ENCODE peak calls at places on chromosomes 5 and 9, in four cellular contexts. C, L, T and E are unnamed samples.

GRCh38 chr9:20636883-20637440 is 14.7 kb upstream of the MLLT3 start:
- DNase-seq in C (no peak), L (no peak), T (no peak), E (no peak)

GRCh38 chr5:4229866-4230265 is 634.2 kb downstream of the IRX1 start:
- DNase-seq in C (no peak), T (no peak), L (no peak), E (no peak)

GRCh38 chr5:100574716-100575115 is 39.5 kb downstream of the FAM174A start:
- DNase-seq in C (no peak), L (no peak), T (no peak), E (no peak)

GRCh38 chr9:13424872-13425271 is 145.4 kb upstream of the MPDZ start:
- DNase-seq in C (no peak), T (no peak), L (no peak), E (no peak)

GRCh38 chr9:118961857-118962256 is 407.4 kb downstream of the BRINP1 start:
- DNase-seq in T (no peak), L (no peak), C (no peak), E (peak)

GRCh38 chr5:37814699-37815098 is 25.1 kb downstream of the GDNF start:
- DNase-seq in T (no peak), L (no peak), C (no peak), E (no peak)

GRCh38 chr9:8871796-8872470 is 1072.4 kb upstream of the DMAC1 start:
- DNase-seq in L (no peak), C (no peak), T (no peak), E (no peak)

GRCh38 chr9:19386469-19387044 is 6.5 kb upstream of the RPS6 start:
- DNase-seq in C (no peak), T (no peak), L (no peak), E (no peak)

GRCh38 chr5:175246242-175246891 is 197.6 kb downstream of the DRD1 start:
- DNase-seq in L (no peak), T (peak), C (no peak), E (peak)

DNA sequence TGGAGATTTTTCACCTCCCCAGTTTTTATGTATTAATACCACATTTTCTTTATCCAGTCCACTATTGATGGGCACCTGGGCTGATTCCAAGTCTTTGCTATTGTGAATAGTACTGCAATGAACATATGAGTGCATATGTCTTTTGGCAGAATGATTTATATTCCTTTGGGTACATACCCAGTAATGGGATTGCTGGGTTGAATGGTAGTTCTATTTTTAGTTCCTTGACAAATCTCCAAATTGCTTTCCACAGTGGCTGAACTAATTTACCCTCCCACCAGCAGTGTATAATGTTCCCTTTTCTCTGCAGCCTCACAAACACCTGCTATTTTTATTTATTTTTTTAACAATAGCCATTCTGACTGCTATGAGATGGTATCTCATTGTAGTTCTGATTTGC is 340.2 kb downstream of the ADAMTS6 start:
- DNase-seq in T (no peak), L (no peak), C (no peak), E (no peak)
- TF ChIP-seq TCF7L2 in T (no peak), L (no peak), C (no peak), E (no peak)

GRCh38 chr9:111895996-111896941 is at the start of gene UGCG:
- DNase-seq in T (peak), C (peak), L (peak), E (no peak)
- TF ChIP-seq REST in T (no peak), C (peak), L (no peak), E (no peak)

GRCh38 chr5:14932902-14933475 is 61.4 kb upstream of the ANKH start:
- DNase-seq in C (no peak), L (no peak), T (no peak), E (no peak)

GRCh38 chr5:14930486-14930885 is 58.9 kb upstream of the ANKH start:
- DNase-seq in T (no peak), L (no peak), C (no peak), E (no peak)

GRCh38 chr5:14925326-14925725 is 53.7 kb upstream of the ANKH start:
- DNase-seq in C (no peak), T (no peak), L (no peak), E (no peak)

GRCh38 chr5:14929293-14930065 is 57.9 kb upstream of the ANKH start:
- DNase-seq in T (no peak), L (no peak), C (no peak), E (no peak)

DNA sequence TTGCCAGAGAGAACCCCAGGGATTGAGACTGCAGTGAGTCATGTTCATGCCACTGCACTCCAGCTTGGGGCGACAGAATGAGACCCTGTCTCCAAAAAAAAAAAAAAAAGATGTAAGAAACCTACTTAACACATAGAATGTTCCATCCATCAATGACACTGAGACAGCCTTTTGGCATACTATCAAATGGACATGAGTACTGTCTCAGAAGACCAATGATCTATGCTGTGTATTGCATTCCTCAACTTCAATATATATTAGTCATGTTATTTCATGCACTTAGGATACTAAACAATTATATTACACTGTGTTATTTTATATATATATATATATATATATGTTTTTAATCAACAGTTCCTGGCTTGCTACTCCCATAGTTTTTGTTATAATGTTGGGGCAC is 57.1 kb upstream of the ANKH start:
- DNase-seq in T (no peak), L (no peak), C (no peak), E (no peak)
- TF ChIP-seq TCF7L2 in T (no peak), L (no peak), C (no peak), E (no peak)

DNA sequence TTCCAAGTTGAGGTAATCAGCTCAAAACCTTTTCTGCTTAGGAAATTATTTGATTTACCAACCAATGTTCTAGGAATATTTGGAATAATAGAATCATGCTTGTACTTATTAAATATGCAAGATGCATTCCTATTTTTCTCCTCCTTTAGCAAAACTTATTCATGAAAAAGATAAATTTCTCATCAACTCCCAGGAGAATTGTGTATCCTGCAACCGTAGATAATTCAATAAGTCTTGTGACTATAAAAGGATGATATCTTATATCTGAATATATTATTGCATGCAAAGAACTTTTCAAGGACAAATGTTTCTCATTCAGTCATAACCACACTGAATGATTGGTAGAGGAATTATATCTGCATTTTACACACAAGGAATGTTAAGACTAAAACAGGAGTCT is 84.9 kb upstream of the CCNG1 start:
- DNase-seq in T (no peak), L (no peak), C (no peak), E (no peak)
- TF ChIP-seq REST in T (no peak), L (no peak), C (no peak), E (no peak)

GRCh38 chr9:120855827-120856636 is 13.3 kb upstream of the PSMD5 start:
- DNase-seq in T (no peak), C (peak), L (no peak), E (no peak)
- TF ChIP-seq TCF7L2 in T (no peak), C (no peak), L (no peak), E (no peak)

DNA sequence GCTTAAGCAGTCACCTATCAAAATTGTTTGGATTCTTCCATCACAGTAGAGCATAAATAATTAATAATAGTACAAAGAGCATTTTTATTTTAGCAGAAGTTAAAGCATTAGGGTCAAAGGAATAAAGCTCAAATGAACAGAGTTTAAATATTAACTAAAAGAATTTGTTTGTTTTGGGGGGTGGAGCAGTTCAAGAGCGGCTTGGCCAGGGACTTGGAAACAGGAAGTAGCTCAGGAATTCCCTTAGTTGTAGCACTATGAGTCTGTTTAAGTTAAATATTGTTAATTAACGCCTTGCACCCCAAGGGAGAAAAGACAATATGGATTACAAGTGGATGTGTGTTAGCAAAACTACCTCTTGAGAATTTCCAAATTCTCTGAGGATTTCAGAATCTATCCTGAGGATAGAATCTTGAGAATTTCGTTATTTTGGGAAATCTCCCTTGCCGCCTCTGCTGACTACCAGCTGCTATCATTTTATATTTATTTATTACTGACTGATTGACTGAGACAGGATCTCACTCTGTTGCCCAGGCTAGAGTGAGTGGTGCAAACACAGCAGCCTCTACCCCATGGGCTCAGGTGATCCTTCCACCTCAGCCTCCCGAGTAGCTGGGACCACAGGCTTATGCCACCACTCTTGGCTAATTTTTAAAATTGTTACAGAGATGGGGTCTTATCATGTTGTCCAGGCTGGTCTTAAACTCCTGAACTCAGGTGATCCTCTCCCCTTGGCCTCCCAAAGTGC is 96.7 kb upstream of the CHD1 start:
- DNase-seq in T (no peak), C (no peak), L (peak), E (no peak)
- TF ChIP-seq REST in T (no peak), C (no peak), L (no peak), E (no peak)

DNA sequence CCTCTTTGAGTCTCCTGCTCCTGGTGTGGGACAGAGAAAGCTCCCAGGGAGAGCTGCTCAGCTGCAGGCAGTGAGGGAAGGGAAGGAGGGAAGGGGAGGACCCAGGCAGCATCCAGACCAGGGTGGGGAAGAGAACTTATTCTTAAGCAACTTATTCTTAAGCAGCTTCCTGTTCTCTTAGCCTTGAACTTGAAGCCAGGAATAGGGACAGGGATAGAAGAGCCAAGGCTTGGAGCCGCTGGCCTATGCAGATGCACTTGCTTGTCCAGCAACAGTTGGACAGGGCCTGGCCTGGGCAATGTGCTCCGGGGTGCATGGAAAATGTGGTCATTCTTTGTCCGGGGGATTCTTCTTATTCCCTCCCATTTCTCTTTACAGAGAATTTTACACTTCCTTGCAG is 31.4 kb upstream of the SPTLC1 start:
- DNase-seq in L (no peak), C (no peak), T (no peak), E (no peak)
- TF ChIP-seq TCF7L2 in L (no peak), C (no peak), T (no peak), E (no peak)

GRCh38 chr9:129140397-129141065 is 29.3 kb downstream of the PTPA start:
- DNase-seq in L (peak), T (no peak), C (peak), E (no peak)

GRCh38 chr9:129138476-129139232 is 27.4 kb downstream of the PTPA start:
- DNase-seq in T (no peak), C (no peak), L (no peak), E (no peak)

GRCh38 chr9:129141066-129142041 is 30.1 kb downstream of the PTPA start:
- DNase-seq in C (no peak), T (no peak), L (no peak), E (no peak)

GRCh38 chr9:129139233-129139992 is 28.2 kb downstream of the PTPA start:
- DNase-seq in T (peak), L (peak), C (peak), E (no peak)

DNA sequence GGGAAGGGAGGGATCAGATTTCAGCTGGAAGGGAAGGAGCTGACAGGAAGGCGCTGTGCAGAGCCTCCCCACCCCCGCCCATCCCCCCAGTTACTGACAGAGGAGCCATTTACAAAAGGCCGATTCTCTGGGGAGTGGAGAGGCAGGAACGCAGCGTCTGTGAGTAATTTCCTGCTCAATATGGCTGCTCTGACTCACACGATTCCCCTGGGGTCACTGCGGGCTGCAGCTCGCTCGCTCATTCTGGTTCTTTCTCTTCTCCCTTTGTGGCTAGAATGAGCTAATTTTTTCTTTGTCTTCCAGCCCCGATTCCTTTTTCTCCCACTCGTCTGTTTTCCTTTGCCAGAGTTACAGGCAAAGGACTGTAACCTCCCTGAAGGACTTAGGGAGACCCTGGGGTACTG is 28.8 kb downstream of the PTPA start:
- DNase-seq in T (peak), C (peak), L (peak), E (no peak)
- TF ChIP-seq REST in T (no peak), C (no peak), L (no peak), E (no peak)

GRCh38 chr5:134578578-134579283 is 53.3 kb downstream of the JADE2 start:
- DNase-seq in T (no peak), L (no peak), C (no peak), E (no peak)

GRCh38 chr5:134577796-134578577 is 52.5 kb downstream of the JADE2 start:
- DNase-seq in L (peak), T (peak), C (peak), E (no peak)

GRCh38 chr5:134575316-134575715 is 49.8 kb downstream of the JADE2 start:
- DNase-seq in T (no peak), L (no peak), C (no peak), E (no peak)

GRCh38 chr5:134576386-134577021 is 51.0 kb downstream of the JADE2 start:
- DNase-seq in T (no peak), C (no peak), L (no peak), E (no peak)

DNA sequence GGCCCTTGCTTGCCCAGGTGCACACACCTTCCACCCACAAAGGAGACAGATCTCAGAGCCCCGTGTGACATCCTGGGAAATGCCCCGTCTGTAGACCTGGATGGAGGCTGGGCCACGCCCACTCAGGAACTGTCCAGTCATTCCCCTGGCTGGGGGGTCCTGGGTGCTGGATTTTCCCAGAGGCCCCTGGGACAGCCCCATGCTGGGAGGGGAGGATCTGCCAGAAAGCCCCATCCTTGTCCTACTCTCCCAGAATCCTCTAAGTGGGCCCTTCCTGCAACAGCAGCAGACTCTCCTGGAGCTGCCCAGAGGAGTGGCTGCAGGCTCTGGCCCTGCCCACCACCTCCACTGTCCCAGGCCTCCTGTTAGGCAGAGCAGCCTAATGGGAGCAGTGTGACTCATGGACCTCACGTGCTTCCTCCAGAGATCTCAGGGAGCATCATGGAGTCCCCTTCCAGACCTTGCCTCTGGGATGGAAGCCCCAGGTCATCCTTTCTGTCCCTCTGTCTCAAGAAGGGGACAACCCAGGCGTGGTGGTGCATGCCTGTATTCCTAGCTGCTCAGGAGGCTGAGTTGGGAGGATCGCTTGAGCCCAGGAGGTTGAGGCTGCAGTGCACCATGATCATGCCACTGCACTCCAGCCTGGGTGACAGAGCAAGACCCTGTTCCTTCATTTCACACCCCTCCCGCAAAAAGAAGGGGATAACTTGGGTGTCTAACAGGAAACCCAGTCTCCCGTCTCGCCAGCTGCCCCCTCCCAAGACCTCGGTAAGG is 51.7 kb downstream of the JADE2 start:
- DNase-seq in L (no peak), T (no peak), C (no peak), E (no peak)
- TF ChIP-seq TCF7L2 in L (no peak), T (no peak), C (no peak), E (no peak)

DNA sequence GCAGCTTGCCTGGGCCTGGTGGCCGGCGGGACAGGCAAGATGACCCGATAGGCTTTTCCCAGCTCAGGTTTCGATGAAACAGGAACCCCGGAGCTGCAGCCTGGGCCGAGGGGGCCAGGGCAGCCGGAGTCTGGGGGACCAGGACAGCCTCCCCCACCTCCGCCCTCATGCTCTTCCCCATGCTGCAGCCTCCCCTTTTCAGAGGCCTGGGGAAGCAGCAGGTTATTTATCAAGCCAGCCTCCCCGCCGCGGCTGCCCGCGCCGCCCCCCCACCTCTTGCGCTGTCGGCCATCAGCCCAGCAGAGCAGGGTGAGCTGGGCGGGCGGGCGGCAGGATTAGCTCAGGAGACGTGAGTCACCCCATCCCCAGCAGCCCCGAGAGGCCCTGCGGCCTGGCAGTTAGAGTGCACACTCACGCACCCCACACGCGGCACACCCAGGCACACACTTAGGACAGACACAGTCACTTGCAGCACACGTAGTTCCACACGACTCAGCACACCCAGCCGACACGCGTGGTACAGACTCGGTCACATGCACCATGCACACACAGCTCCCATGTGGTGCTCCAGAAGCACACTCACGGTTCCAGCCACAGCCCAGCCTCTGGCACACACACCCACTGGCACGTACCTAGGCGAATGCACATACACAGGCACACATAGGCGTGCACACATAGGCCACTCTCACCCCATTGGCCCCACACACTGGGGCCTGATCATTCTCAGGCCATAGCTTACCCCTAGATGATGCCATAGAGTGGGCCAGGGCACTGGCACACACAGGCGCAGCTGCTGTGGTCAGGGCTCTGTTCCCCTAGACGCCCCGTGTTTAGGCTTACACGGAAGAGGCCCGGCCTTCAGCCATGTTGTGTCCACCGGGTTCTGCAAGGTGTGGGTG is 13.0 kb downstream of the CXXC5 start:
- DNase-seq in L (no peak), T (peak), C (peak), E (peak)
- TF ChIP-seq REST in L (no peak), T (no peak), C (no peak), E (no peak)